ENCODE peak calls at places on chromosomes 16 and 17, in five cellular contexts. D is neural crest cell; R is mesothelial cell of epicardium; A is CD8-positive, alpha-beta T cell; G is glutamatergic neuron. P is an unnamed sample.

GRCh38 chr17:55237268-55237667 is 27.5 kb upstream of the HLF start:
- DNase-seq in D (no peak), R (no peak), A (no peak), G (no peak), P (no peak)

GRCh38 chr17:13671771-13672170 is 70.0 kb upstream of the HS3ST3A1 start:
- DNase-seq in D (no peak), R (no peak), A (no peak), G (no peak), P (no peak)

GRCh38 chr17:17352836-17353624 is 49.9 kb downstream of the NT5M start:
- DNase-seq in D (no peak), R (no peak), A (no peak), G (no peak), P (no peak)

GRCh38 chr17:63579633-63580032 is 21.1 kb upstream of the TACO1 start:
- DNase-seq in D (no peak), R (no peak), A (no peak), G (no peak), P (no peak)

GRCh38 chr17:71338396-71338795 is 782.4 kb upstream of the SOX9 start:
- DNase-seq in D (no peak), R (no peak), A (no peak), G (no peak), P (no peak)

GRCh38 chr17:55005520-55005919 is 37.0 kb downstream of the STXBP4 start:
- DNase-seq in D (no peak), R (no peak), A (no peak), G (no peak), P (no peak)

GRCh38 chr17:50420419-50421112 is 5.5 kb upstream of the ACSF2 start:
- DNase-seq in D (no peak), R (no peak), A (no peak), G (no peak), P (no peak)

GRCh38 chr16:26729917-26730541 is 336.7 kb upstream of the C16orf82 start:
- DNase-seq in D (no peak), R (no peak), A (no peak), G (no peak), P (no peak)

GRCh38 chr17:8606415-8606814 is 24.1 kb downstream of the MYH10 start:
- DNase-seq in D (no peak), R (no peak), A (no peak), G (no peak), P (no peak)

GRCh38 chr17:47718634-47719405 is 14.2 kb upstream of the TBX21 start:
- DNase-seq in D (no peak), R (no peak), A (no peak), G (no peak), P (no peak)

GRCh38 chr17:36934144-36934758 is 3.0 kb upstream of the LHX1 start:
- DNase-seq in D (no peak), R (no peak), A (no peak), G (peak; percentile 57), P (no peak)

GRCh38 chr16:69833791-69834282 is 71.7 kb downstream of the WWP2 start:
- DNase-seq in D (no peak), R (no peak), A (no peak), G (no peak), P (no peak)

GRCh38 chr17:79223471-79223870 is 148.8 kb downstream of the ENGASE start:
- DNase-seq in D (no peak), R (no peak), A (no peak), G (no peak), P (no peak)

GRCh38 chr17:56592487-56593072 is 919 bp upstream of the NOG start:
- DNase-seq in D (peak; percentile 81), R (peak; percentile 92), A (peak; percentile 63), G (peak; percentile 85), P (peak; percentile 62)

DNA sequence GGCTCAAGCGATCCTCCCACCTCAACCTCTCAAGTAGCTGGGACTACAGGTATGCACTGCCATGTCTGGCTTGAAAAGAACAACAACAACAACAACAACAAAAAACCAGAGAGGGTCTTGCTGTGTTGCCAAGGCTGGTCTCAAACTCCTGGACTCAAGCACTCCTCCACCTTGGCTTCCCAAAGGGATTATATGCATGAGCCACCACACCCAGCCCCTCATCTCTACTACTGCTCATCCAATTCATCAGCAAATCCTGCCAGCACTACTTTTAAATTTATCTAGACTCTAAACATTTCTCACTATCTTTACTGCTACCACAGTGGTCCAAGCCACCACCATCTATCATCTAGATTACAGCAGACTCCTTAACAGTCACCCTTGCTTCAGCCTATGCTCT is 109.6 kb downstream of the BRIP1 start:
- DNase-seq in D (no peak), R (no peak), A (no peak), G (no peak), P (no peak)
- TF ChIP-seq CTCF in D (no peak), R (no peak), A (no peak), G (no peak), P (no peak)

GRCh38 chr16:4936181-4936990 is 562 bp downstream of the PPL start:
- DNase-seq in D (no peak), R (peak; percentile 46), A (no peak), G (peak; percentile 43), P (no peak)
- TF ChIP-seq CTCF in D (no peak), R (no peak), A (no peak), G (no peak), P (no peak)

GRCh38 chr17:39578272-39578671 is 29.4 kb downstream of the NEUROD2 start:
- DNase-seq in D (no peak), R (no peak), A (no peak), G (no peak), P (no peak)

GRCh38 chr17:39573447-39574298 is 34.0 kb downstream of the NEUROD2 start:
- DNase-seq in D (peak; percentile 59), R (peak; percentile 64), A (peak; percentile 4), G (peak; percentile 79), P (no peak)

GRCh38 chr17:39579318-39580081 is 28.2 kb downstream of the NEUROD2 start:
- DNase-seq in D (no peak), R (no peak), A (no peak), G (no peak), P (no peak)

GRCh38 chr17:39580082-39580468 is 27.6 kb downstream of the NEUROD2 start:
- DNase-seq in D (no peak), R (no peak), A (no peak), G (no peak), P (no peak)

GRCh38 chr17:39576187-39576586 is 31.5 kb downstream of the NEUROD2 start:
- DNase-seq in D (peak; percentile 37), R (no peak), A (no peak), G (peak; percentile 51), P (no peak)
- TF ChIP-seq CTCF in D (peak; percentile 64), R (no peak), A (no peak), G (peak; percentile 62), P (peak; percentile 25)

GRCh38 chr16:85055503-85056210 is 28.1 kb downstream of the KIAA0513 start:
- DNase-seq in D (no peak), R (no peak), A (peak; percentile 66), G (no peak), P (peak; percentile 61)

GRCh38 chr16:85057948-85058347 is 30.4 kb downstream of the KIAA0513 start:
- DNase-seq in D (no peak), R (no peak), A (no peak), G (no peak), P (no peak)

GRCh38 chr16:85056211-85056748 is 28.7 kb downstream of the KIAA0513 start:
- DNase-seq in D (no peak), R (no peak), A (no peak), G (peak; percentile 44), P (no peak)

GRCh38 chr16:85058909-85059308 is 31.3 kb downstream of the KIAA0513 start:
- DNase-seq in D (no peak), R (no peak), A (no peak), G (no peak), P (no peak)

GRCh38 chr16:85057212-85057889 is 29.8 kb downstream of the KIAA0513 start:
- DNase-seq in D (no peak), R (no peak), A (no peak), G (no peak), P (no peak)
- TF ChIP-seq CTCF in D (peak; percentile 42), R (no peak), A (no peak), G (peak; percentile 22), P (no peak)

GRCh38 chr17:38333635-38334295 is 10.0 kb downstream of the GPR179 start:
- DNase-seq in D (peak; percentile 61), R (peak; percentile 65), A (peak; percentile 6), G (peak; percentile 80), P (no peak)
- TF ChIP-seq CTCF in D (peak; percentile 68), R (peak; percentile 40), A (peak; percentile 26), G (peak; percentile 74), P (no peak)

DNA sequence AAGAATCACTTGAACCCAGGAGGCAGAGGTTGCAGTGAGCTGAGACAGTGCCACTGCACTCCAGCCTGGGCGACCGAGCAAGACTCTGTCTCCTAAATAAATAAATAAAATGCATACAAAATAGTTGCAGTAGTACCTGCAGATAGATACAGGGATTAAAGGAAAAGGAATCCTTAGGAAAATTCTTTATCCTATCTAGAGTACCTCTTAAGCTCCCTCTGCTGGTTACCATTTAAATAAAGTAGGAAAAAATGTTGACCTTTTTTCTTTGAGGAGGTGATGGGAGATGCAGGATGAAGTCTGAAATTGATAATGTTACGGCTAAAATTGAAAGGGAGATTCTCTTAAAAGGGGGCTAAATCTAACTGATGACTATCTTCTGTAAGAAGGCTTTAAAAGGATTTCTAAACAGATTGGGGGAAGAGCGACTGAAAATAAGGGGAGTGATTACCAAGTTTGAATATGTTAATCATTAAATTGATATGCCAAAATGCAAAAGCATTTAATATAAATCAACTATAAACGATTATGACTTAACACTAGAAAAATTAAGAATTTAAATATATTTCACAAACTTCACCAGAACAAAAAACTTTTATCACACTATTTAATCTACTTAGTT is 29.4 kb downstream of the C16orf87 start:
- DNase-seq in D (no peak), R (no peak), A (no peak), G (no peak), P (no peak)
- TF ChIP-seq CTCF in D (peak; percentile 69), R (peak; percentile 37), A (no peak), G (peak; percentile 54), P (peak; percentile 45)

GRCh38 chr17:67891481-67892119 is 66.3 kb downstream of the BPTF start:
- DNase-seq in D (no peak), R (no peak), A (no peak), G (peak; percentile 36), P (no peak)
- TF ChIP-seq CTCF in D (peak; percentile 41), R (no peak), A (no peak), G (no peak), P (no peak)

DNA sequence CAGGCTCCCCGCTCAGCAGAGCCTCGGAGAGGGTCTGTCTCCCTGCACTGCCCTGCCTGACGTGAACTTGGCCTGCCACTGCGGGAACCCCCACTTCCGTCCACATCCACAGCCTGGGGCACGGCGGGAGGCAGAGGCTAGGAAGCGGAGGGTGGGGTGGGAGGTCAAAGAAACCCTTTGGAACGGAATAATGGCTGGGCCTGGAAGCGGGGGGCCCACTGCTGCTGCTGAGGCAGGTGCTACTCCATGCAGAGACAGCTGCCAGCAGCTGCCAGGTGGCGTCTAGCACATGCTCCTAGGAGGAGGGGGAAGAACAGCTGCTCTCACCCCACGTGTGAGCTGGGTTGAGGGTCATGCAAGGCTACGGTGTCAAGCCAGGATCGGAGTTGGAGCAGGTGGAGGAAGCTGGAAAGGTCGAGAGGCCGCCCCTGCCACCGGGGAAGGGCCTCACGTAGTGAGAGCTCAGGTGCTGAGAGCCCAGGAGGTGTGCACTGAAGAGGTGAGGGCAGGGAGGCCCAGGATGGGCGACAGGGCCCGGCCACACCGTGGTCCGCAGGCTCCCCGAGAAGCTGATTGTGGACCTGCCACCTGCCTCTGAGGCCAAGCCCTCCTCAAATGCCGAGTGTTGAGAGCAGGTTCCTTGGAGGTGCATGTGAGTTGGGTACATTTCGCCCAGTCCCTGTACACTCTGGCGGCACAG is 9.8 kb downstream of the FSCN2 start:
- DNase-seq in D (no peak), R (no peak), A (no peak), G (peak; percentile 54), P (no peak)
- TF ChIP-seq CTCF in D (no peak), R (no peak), A (no peak), G (no peak), P (no peak)